ENCODE peak calls at places on chromosome 16, in ten cellular contexts. V is body of pancreas, T is ovary, Z is A549, P is lower leg skin, K is HCT116, L is heart left ventricle, G is sigmoid colon, I is GM12878, H is breast epithelium. J is an unnamed sample.

GRCh38 chr16:51971184-51971583 is 575.8 kb downstream of the TOX3 start:
- DNase-seq in V (no peak), T (no peak), Z (peak), P (no peak), K (no peak), L (no peak), G (no peak), I (no peak), H (no peak), J (no peak)

GRCh38 chr16:25033852-25034251 is 18.7 kb upstream of the ARHGAP17 start:
- DNase-seq in V (no peak), T (no peak), Z (no peak), P (no peak), K (no peak), L (no peak), G (peak), I (no peak), H (no peak), J (no peak)

GRCh38 chr16:80507538-80507937 is 33.3 kb upstream of the DYNLRB2 start:
- DNase-seq in V (peak), T (no peak), Z (no peak), P (peak), K (no peak), L (peak), G (no peak), I (no peak), H (no peak), J (peak)

GRCh38 chr16:16861546-16861945 is 482.6 kb downstream of the NPIPA7 start:
- DNase-seq in V (peak), T (peak), Z (peak), P (peak), K (peak), L (peak), G (no peak), I (peak), H (peak), J (no peak)

GRCh38 chr16:24167129-24167528 is 89.0 kb upstream of the CACNG3 start:
- DNase-seq in V (no peak), T (no peak), Z (no peak), P (no peak), K (no peak), L (no peak), G (no peak), I (no peak), H (no peak), J (no peak)

GRCh38 chr16:19672378-19672777 is 45.6 kb downstream of the KNOP1 start:
- DNase-seq in V (no peak), T (no peak), Z (no peak), P (no peak), K (no peak), L (no peak), G (no peak), I (no peak), H (no peak), J (no peak)

GRCh38 chr16:77759821-77760220 is 28.5 kb upstream of the VAT1L start:
- DNase-seq in V (no peak), T (no peak), Z (no peak), P (no peak), K (no peak), L (no peak), G (no peak), I (no peak), H (no peak), J (no peak)

GRCh38 chr16:30173054-30173453 is 10.3 kb upstream of the CORO1A start:
- DNase-seq in V (no peak), T (no peak), Z (no peak), P (no peak), K (no peak), L (no peak), G (no peak), I (no peak), H (no peak), J (no peak)

GRCh38 chr16:66250686-66251405 is 115.6 kb upstream of the CDH5 start:
- DNase-seq in V (peak), T (peak), Z (no peak), P (peak), K (no peak), L (peak), G (peak), I (no peak), H (peak), J (peak)

GRCh38 chr16:83942815-83943515 is 10.1 kb upstream of the OSGIN1 start:
- DNase-seq in V (peak), T (no peak), Z (no peak), P (no peak), K (no peak), L (no peak), G (no peak), I (no peak), H (no peak), J (no peak)

GRCh38 chr16:70692481-70693203 is 6.8 kb upstream of the MTSS2 start:
- DNase-seq in V (no peak), T (no peak), Z (no peak), P (no peak), K (no peak), L (no peak), G (no peak), I (no peak), H (no peak), J (no peak)

GRCh38 chr16:8798174-8798527 is 512 bp downstream of the PMM2 start:
- DNase-seq in V (no peak), T (no peak), Z (no peak), P (no peak), K (peak), L (no peak), G (no peak), I (no peak), H (no peak), J (no peak)

GRCh38 chr16:48182979-48183537 is 27.3 kb upstream of the ABCC12 start:
- DNase-seq in V (no peak), T (no peak), Z (no peak), P (no peak), K (no peak), L (no peak), G (peak), I (peak), H (no peak), J (no peak)

GRCh38 chr16:77298638-77299360 is 99.6 kb downstream of the SYCE1L start:
- DNase-seq in V (no peak), T (peak), Z (peak), P (peak), K (no peak), L (no peak), G (no peak), I (no peak), H (no peak), J (no peak)

GRCh38 chr16:59021751-59022150 is 287.6 kb upstream of the GOT2 start:
- DNase-seq in V (no peak), T (no peak), Z (peak), P (no peak), K (no peak), L (no peak), G (no peak), I (no peak), H (no peak), J (no peak)

GRCh38 chr16:56708418-56708817 is 21.5 kb upstream of the NUP93 start:
- DNase-seq in V (no peak), T (no peak), Z (no peak), P (no peak), K (no peak), L (no peak), G (no peak), I (no peak), H (no peak), J (no peak)
- TF ChIP-seq POLR2A in V (no peak), T (no peak), Z (no peak), P (no peak), K (no peak), L (no peak), G (no peak), I (no peak), H (no peak), J (no peak)

GRCh38 chr16:50313596-50314483 is 47.5 kb downstream of the ADCY7 start:
- DNase-seq in V (no peak), T (peak), Z (no peak), P (peak), K (no peak), L (peak), G (peak), I (no peak), H (peak), J (peak)
- TF ChIP-seq POLR2A in V (no peak), T (no peak), Z (no peak), P (no peak), K (no peak), L (no peak), G (no peak), I (peak), H (no peak), J (no peak)

GRCh38 chr16:85553436-85554113 is 59.5 kb upstream of the GSE1 start:
- DNase-seq in V (peak), T (peak), Z (peak), P (no peak), K (peak), L (peak), G (no peak), I (no peak), H (no peak), J (no peak)
- TF ChIP-seq POLR2A in V (peak), T (no peak), Z (peak), P (no peak), K (peak), L (peak), G (no peak), I (peak), H (no peak), J (no peak)

DNA sequence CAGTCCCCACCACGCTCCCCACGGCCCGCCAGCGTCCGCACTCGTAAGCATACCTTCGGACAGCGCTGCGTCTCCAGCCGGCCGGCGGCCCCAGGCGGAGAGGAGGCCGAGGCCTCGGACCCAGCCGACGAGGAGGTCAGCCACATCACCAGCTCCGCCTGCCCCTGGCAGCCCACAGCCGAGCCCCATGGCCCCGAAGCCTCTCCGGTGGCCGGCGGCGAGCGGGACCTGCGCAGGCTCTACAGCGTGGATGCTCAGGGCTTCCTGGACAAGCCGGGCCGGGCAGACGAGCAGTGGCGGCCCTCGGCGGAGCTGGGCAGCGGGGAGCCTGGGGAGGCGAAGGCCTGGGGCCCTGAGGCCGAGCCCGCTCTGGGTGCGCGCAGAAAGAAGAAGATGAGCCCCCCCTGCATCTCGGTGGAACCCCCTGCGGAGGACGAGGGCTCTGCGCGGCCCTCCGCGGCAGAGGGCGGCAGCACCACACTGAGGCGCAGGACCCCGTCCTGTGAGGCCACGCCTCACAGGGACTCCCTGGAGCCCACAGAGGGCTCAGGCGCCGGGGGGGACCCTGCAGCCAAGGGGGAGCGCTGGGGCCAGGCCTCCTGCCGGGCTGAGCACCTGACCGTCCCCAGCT is 4.9 kb downstream of the TPSG1 start:
- DNase-seq in V (no peak), T (no peak), Z (no peak), P (no peak), K (no peak), L (no peak), G (no peak), I (no peak), H (no peak), J (no peak)
- TF ChIP-seq POLR2A in V (no peak), T (no peak), Z (no peak), P (no peak), K (no peak), L (no peak), G (no peak), I (no peak), H (no peak), J (no peak)

GRCh38 chr16:27441998-27442397 is 40.0 kb downstream of the IL21R start:
- DNase-seq in V (no peak), T (no peak), Z (no peak), P (no peak), K (no peak), L (no peak), G (peak), I (no peak), H (no peak), J (peak)
- TF ChIP-seq POLR2A in V (no peak), T (no peak), Z (no peak), P (no peak), K (no peak), L (no peak), G (no peak), I (peak), H (no peak), J (no peak)

DNA sequence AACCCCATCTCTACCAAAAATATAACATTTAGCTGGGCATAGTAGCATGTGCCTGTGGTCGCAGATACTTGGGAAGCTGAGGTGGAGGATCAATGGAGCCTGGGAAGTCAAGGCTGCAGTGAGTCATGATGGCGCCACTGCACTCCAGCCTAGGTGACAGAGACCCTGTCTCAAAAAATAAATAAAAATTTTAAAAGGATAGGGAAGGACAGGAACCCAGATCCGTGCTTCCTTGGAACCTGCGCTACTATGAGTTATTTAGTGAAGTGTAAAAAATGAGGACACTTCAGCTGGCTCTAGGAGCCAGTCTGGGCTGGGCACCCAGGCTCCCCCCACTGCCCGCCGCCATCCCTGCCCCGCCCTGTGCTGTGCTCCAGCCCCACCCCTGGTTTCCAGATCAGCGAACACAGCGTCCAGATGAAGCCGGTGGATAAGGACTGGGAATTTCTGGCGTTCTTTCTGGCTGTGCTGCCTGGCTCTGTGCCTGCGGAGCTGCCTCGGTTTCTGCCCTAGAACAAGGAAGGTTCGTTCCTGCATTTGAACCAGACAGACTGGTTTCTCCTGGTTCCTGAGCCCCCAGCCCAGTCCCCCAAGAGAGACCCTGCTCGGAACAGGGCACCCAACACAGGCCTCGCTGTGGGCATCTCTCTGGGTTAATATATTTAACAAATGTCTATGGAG is 18.5 kb downstream of the PLLP start:
- DNase-seq in V (peak), T (peak), Z (no peak), P (peak), K (no peak), L (peak), G (no peak), I (no peak), H (peak), J (no peak)
- TF ChIP-seq POLR2A in V (no peak), T (no peak), Z (no peak), P (no peak), K (no peak), L (no peak), G (no peak), I (no peak), H (no peak), J (no peak)

GRCh38 chr16:68227183-68227793 is 8.6 kb downstream of the ESRP2 start:
- DNase-seq in V (no peak), T (no peak), Z (no peak), P (no peak), K (no peak), L (no peak), G (peak), I (peak), H (no peak), J (no peak)
- TF ChIP-seq POLR2A in V (no peak), T (no peak), Z (no peak), P (no peak), K (no peak), L (no peak), G (no peak), I (no peak), H (no peak), J (no peak)

DNA sequence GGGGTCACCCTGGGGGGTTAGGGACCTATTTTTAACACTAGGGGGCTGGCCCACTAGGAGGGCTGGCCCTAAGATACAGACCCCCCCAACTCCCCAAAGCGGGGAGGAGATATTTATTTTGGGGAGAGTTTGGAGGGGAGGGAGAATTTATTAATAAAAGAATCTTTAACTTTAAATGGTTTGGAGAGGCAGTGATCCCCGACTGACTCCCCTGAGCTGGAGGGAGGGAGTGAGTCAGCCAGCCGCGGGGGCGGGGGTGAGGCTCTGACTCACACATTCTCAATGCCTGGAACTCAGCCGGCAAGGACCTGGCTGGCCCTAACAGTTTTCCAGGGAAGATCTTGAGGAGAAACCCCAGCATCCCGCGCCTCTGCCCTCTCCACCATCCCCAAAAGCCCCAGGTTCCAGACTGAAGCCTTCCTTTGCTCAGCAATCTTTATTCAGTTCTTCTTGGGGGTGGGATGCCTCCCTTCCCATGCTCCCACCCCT is 1.5 kb downstream of the HCFC1R1 start:
- DNase-seq in V (peak), T (peak), Z (peak), P (peak), K (peak), L (peak), G (peak), I (no peak), H (peak), J (peak)
- TF ChIP-seq POLR2A in V (peak), T (no peak), Z (no peak), P (no peak), K (no peak), L (no peak), G (no peak), I (no peak), H (no peak), J (no peak)

GRCh38 chr16:68082596-68083238 is 2.5 kb upstream of the NFATC3 start:
- DNase-seq in V (no peak), T (no peak), Z (no peak), P (no peak), K (no peak), L (no peak), G (no peak), I (no peak), H (no peak), J (no peak)

GRCh38 chr16:68081796-68082567 is 3.2 kb upstream of the NFATC3 start:
- DNase-seq in V (no peak), T (no peak), Z (no peak), P (no peak), K (no peak), L (no peak), G (no peak), I (no peak), H (no peak), J (no peak)

GRCh38 chr16:68077866-68078725 is 7.1 kb upstream of the NFATC3 start:
- DNase-seq in V (no peak), T (no peak), Z (no peak), P (no peak), K (no peak), L (no peak), G (no peak), I (no peak), H (no peak), J (no peak)

GRCh38 chr16:68078726-68079615 is 6.2 kb upstream of the NFATC3 start:
- DNase-seq in V (no peak), T (no peak), Z (no peak), P (no peak), K (no peak), L (no peak), G (no peak), I (no peak), H (no peak), J (no peak)

DNA sequence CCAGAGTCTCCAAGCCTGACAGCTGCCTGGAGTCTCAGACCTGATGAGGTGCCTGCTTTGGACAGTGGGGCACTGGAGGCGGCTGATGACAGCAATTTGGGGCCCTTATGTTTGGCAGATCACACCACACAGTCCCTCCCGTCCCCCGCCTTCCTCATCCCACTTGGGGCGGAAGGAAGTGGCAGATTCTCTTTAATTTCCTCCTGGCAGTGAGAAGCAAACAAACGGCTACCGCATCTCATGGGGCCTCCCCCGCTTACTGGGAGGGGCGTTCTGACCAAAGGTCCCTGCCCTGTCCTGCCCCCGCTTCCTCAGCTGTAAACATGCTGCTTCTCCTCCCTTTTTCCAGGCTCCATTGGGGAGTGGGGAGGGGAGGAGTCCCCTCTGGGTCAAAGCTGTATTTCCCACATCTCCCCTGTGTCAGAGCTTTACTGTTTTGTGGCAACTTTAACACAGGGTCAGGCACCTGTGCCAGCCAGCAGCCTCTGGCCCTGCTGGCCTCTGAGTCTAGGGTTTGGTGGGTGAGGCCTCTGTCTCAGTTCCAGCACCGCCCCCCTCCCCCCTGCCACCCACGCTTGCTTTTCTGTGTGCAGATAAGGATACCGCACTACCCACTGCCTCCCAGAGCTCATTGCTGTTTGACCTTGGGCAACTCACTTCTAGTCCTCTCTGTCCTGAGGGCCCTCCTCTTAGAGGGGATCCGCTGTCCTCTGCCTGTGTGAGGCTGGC is 5.4 kb upstream of the NFATC3 start:
- DNase-seq in V (peak), T (peak), Z (no peak), P (peak), K (no peak), L (peak), G (peak), I (no peak), H (peak), J (peak)
- TF ChIP-seq POLR2A in V (no peak), T (no peak), Z (no peak), P (no peak), K (no peak), L (no peak), G (no peak), I (no peak), H (no peak), J (no peak)

J was measured in suprapubic skin.